ENCODE peak calls at places on chromosome 13, in six cellular contexts. N, T, V, Z, I and Q are unnamed samples.

GRCh38 chr13:74795526-74795925 is 661.3 kb upstream of the KLF12 start:
- DNase-seq in N (no peak), T (no peak), V (no peak), Z (no peak), I (no peak), Q (no peak)

GRCh38 chr13:85771856-85772255 is 27.4 kb downstream of the SLITRK6 start:
- DNase-seq in N (no peak), T (no peak), V (no peak), Z (no peak), I (no peak), Q (peak)

GRCh38 chr13:96214804-96215445 is 125.0 kb downstream of the HS6ST3 start:
- DNase-seq in N (no peak), T (no peak), V (no peak), Z (no peak), I (no peak), Q (no peak)

GRCh38 chr13:95660981-95661581 is 15.9 kb upstream of the DNAJC3 start:
- DNase-seq in N (no peak), T (peak), V (no peak), Z (no peak), I (no peak), Q (peak)

GRCh38 chr13:99721606-99722384 is 220.5 kb downstream of the TM9SF2 start:
- DNase-seq in N (no peak), T (no peak), V (no peak), Z (no peak), I (no peak), Q (no peak)

GRCh38 chr13:102310691-102311432 is 91.0 kb downstream of the FGF14 start:
- DNase-seq in N (no peak), T (no peak), V (no peak), Z (no peak), I (no peak), Q (no peak)

GRCh38 chr13:95235944-95236343 is 65.3 kb downstream of the ABCC4 start:
- DNase-seq in N (no peak), T (peak), V (no peak), Z (no peak), I (no peak), Q (no peak)

GRCh38 chr13:99422556-99423220 is 78.6 kb upstream of the TM9SF2 start:
- DNase-seq in N (no peak), T (no peak), V (no peak), Z (no peak), I (no peak), Q (no peak)

GRCh38 chr13:111926501-111927180 is 140.3 kb upstream of the SOX1 start:
- DNase-seq in N (no peak), T (no peak), V (no peak), Z (peak), I (no peak), Q (no peak)

GRCh38 chr13:33285420-33286124 is at the start of gene STARD13:
- DNase-seq in N (peak), T (peak), V (peak), Z (peak), I (peak), Q (peak)
- TF ChIP-seq CTCF in N (no peak), T (no peak), V (peak), Z (peak), I (peak), Q (peak)

DNA sequence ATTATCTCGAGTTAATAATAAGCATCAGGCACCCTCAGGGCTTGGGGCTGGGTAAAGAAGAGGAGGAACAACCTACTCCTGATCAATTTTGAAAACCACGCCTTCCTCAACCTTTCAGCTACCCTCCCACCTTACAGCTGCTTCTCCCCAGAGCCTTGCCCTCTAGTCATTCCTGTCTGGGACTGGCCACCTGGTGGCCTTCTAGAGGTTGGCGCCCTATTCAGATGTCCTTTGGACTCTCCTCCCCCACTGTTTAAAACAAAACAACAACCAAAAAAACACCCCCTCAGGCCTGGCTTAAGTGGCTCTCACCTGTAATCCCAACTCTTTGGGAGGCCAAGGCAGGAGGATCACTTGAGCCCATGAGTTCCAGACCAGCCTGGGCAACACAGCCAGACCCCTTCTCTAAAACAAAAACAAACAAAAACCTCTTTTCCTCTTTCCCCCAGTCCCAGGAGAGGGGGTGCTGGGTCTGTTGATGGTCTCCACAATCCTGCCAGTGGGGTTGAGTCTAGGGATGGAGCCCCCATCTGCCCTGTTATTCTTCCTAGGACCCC is 62.3 kb downstream of the CCDC70 start:
- DNase-seq in N (no peak), T (peak), V (no peak), Z (no peak), I (no peak), Q (no peak)
- TF ChIP-seq CTCF in N (peak), T (peak), V (no peak), Z (peak), I (peak), Q (peak)

DNA sequence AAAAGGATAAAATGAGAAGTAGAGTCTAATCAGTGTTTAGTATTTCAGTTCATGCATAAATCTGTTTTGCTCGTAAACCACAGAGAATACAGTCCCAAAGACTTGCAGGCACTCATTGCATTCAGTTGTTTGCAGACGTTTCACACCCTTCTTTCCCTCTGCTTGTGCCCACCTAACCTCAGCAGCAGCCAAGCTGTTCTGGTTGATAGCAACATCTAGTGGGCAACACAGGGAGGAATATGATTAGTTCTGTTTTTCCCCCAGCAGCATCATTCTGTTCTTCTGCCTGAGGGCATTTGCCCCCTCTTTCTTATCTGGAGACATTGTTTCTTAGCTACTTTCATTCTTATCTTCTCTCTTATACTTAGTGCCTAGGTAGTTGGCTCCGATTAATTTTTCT is 135.6 kb downstream of the PAN3 start:
- DNase-seq in N (no peak), T (peak), V (no peak), Z (no peak), I (no peak), Q (no peak)
- TF ChIP-seq CTCF in N (peak), T (peak), V (no peak), Z (peak), I (no peak), Q (no peak)

GRCh38 chr13:109154546-109154945 is 525.1 kb downstream of the MYO16 start:
- DNase-seq in N (no peak), T (no peak), V (no peak), Z (no peak), I (no peak), Q (peak)

GRCh38 chr13:109154146-109154545 is 524.7 kb downstream of the MYO16 start:
- DNase-seq in N (no peak), T (no peak), V (no peak), Z (no peak), I (no peak), Q (peak)

GRCh38 chr13:109156181-109156935 is 526.9 kb downstream of the MYO16 start:
- DNase-seq in N (no peak), T (no peak), V (peak), Z (no peak), I (no peak), Q (peak)

GRCh38 chr13:109157275-109157674 is 527.9 kb downstream of the MYO16 start:
- DNase-seq in N (no peak), T (peak), V (no peak), Z (no peak), I (no peak), Q (peak)

GRCh38 chr13:109155301-109155761 is 525.9 kb downstream of the MYO16 start:
- DNase-seq in N (no peak), T (no peak), V (no peak), Z (no peak), I (no peak), Q (peak)
- TF ChIP-seq CTCF in N (no peak), T (no peak), V (no peak), Z (peak), I (no peak), Q (no peak)

GRCh38 chr13:91078093-91078679 is 269.3 kb upstream of the MIR17HG start:
- DNase-seq in N (peak), T (peak), V (no peak), Z (no peak), I (no peak), Q (peak)
- TF ChIP-seq CTCF in N (peak), T (peak), V (peak), Z (peak), I (peak), Q (peak)

GRCh38 chr13:81540777-81541176 is 1199.9 kb upstream of the SPRY2 start:
- DNase-seq in N (no peak), T (peak), V (no peak), Z (no peak), I (no peak), Q (peak)
- TF ChIP-seq CTCF in N (no peak), T (peak), V (no peak), Z (peak), I (peak), Q (peak)

GRCh38 chr13:33262997-33263396 is 22.6 kb downstream of the STARD13 start:
- DNase-seq in N (no peak), T (no peak), V (no peak), Z (no peak), I (no peak), Q (no peak)
- TF ChIP-seq CTCF in N (peak), T (no peak), V (no peak), Z (peak), I (no peak), Q (peak)

GRCh38 chr13:50993371-50993770 is 83.8 kb downstream of the RNASEH2B start:
- DNase-seq in N (no peak), T (no peak), V (no peak), Z (no peak), I (no peak), Q (no peak)

GRCh38 chr13:50990050-50990449 is 80.5 kb downstream of the RNASEH2B start:
- DNase-seq in N (no peak), T (no peak), V (no peak), Z (no peak), I (no peak), Q (no peak)

GRCh38 chr13:50991624-50992610 is 82.3 kb downstream of the RNASEH2B start:
- DNase-seq in N (peak), T (no peak), V (no peak), Z (no peak), I (no peak), Q (no peak)

GRCh38 chr13:50990540-50991506 is 81.2 kb downstream of the RNASEH2B start:
- DNase-seq in N (no peak), T (peak), V (no peak), Z (no peak), I (no peak), Q (no peak)

DNA sequence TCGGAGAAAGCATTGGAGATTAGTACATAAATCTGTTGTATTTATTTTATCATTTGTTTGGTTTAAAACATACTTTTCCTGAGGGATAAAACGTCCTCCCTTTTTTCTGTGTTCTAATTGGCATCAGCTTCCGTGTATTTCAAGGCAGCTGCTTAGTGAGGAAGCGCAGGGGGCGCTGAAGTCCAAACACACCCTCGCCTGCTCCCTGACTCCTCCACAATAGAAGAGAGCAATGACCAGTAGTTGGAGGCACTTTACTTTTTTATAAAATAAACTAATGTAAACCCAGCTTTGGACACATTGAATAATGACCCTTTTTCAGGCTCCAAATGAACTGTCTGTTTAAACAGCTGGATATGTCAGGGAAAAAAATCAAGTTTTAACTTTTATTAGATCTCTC is 79.9 kb downstream of the RNASEH2B start:
- DNase-seq in N (no peak), T (peak), V (no peak), Z (no peak), I (no peak), Q (no peak)
- TF ChIP-seq CTCF in N (peak), T (peak), V (no peak), Z (peak), I (peak), Q (no peak)

DNA sequence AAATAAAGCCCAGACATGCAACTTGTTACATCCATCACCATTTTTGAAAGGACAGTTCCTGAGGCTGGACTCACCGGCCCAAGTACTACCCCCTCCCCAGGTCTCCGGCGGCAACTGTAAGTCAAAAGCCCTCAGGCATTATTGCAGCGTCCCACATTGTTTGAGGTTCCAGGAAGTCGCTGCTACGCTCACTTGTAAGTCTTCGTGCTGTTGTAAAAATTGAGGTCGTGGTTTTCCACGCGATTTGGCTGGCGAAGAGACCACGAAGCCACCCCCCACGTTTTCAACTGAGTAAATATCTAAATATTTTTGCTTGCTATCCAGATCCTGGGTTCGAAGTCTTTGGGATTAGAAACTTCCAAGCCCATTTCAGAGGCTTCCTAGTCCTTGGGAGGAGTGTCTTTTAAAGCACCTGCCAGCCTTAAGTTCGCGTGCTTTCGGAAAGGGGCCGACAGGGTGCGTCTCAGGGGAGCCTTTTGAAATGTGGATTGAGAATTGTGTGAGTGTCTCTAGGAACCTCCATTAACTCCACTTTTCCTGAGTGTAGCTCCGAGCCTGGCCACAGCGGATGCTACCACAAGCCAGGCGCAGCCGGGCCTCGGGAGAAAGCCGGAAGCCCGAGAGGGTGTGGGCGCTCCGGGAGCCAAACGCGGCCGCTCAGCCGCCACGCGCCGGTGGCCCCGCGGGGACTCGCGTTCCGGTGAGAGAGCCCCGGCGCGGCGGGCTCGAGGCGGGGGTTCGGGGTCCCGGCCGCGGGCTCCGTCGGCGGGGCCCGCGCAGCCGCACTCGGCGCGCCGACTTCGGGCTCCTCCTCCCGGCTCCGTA is at the start of gene FNDC3A:
- DNase-seq in N (no peak), T (peak), V (no peak), Z (no peak), I (peak), Q (peak)
- TF ChIP-seq CTCF in N (no peak), T (peak), V (no peak), Z (peak), I (peak), Q (peak)

GRCh38 chr13:110124201-110124600 is 182.8 kb downstream of the COL4A1 start:
- DNase-seq in N (no peak), T (no peak), V (no peak), Z (no peak), I (no peak), Q (no peak)

GRCh38 chr13:110125613-110126272 is 181.2 kb downstream of the COL4A1 start:
- DNase-seq in N (no peak), T (no peak), V (no peak), Z (no peak), I (no peak), Q (no peak)

GRCh38 chr13:110126391-110126961 is 180.5 kb downstream of the COL4A1 start:
- DNase-seq in N (no peak), T (peak), V (no peak), Z (no peak), I (no peak), Q (peak)

GRCh38 chr13:110123041-110123809 is 183.7 kb downstream of the COL4A1 start:
- DNase-seq in N (no peak), T (no peak), V (no peak), Z (no peak), I (no peak), Q (peak)

DNA sequence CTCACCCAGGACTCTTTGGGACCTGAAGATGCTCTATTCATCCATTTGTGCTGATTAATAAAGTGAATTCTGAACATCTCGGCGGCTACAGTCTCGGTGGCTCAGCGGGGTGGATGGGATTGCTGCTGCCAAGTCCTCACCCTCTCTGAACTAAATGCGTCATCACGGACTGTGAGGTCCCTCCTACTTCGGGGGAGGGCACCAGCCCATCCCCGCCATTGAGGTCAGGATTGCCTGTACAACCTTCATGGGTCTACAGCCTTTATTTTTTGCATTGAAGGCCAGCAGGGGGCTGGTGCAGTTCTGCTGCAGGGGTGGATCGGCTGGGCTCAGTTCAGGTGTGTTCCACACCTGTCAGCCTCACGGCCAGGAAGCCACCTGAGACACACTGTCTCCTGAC is 181.8 kb downstream of the COL4A1 start:
- DNase-seq in N (no peak), T (no peak), V (no peak), Z (no peak), I (no peak), Q (no peak)
- TF ChIP-seq CTCF in N (no peak), T (no peak), V (no peak), Z (no peak), I (no peak), Q (no peak)